ENCODE peak calls at places on chromosomes 7 and 10, in six cellular contexts. One of them, this sample, is unnamed.

GRCh38 chr10:5402798-5403197 is 1.8 kb downstream of the TUBAL3 start:
- DNase-seq in NCI-H1417 treated with DMSO at 0.1 percent for 48 hours: no peak
- DNase-seq in GM23248: no peak
- DNase-seq in GM03348: no peak
- DNase-seq in HepG2: no peak
- DNase-seq in suprapubic skin: no peak
- DNase-seq in this sample: no peak

GRCh38 chr7:17991866-17992648 is 35.6 kb downstream of the PRPS1L1 start:
- DNase-seq in NCI-H1417 treated with DMSO at 0.1 percent for 48 hours: no peak
- DNase-seq in GM23248: peak
- DNase-seq in GM03348: no peak
- DNase-seq in HepG2: no peak
- DNase-seq in suprapubic skin: no peak
- DNase-seq in this sample: no peak

GRCh38 chr7:132076301-132077049 is 499.8 kb downstream of the PLXNA4 start:
- DNase-seq in NCI-H1417 treated with DMSO at 0.1 percent for 48 hours: no peak
- DNase-seq in GM23248: peak
- DNase-seq in GM03348: no peak
- DNase-seq in HepG2: no peak
- DNase-seq in suprapubic skin: no peak
- DNase-seq in this sample: peak

GRCh38 chr7:30985756-30986155 is 22.0 kb downstream of the GHRHR start:
- DNase-seq in NCI-H1417 treated with DMSO at 0.1 percent for 48 hours: no peak
- DNase-seq in GM23248: no peak
- DNase-seq in GM03348: no peak
- DNase-seq in HepG2: no peak
- DNase-seq in suprapubic skin: no peak
- DNase-seq in this sample: no peak

GRCh38 chr10:118754132-118754555 is 626 bp downstream of the CACUL1 start:
- DNase-seq in NCI-H1417 treated with DMSO at 0.1 percent for 48 hours: no peak
- DNase-seq in GM23248: peak
- DNase-seq in GM03348: peak
- DNase-seq in HepG2: peak
- DNase-seq in suprapubic skin: no peak
- DNase-seq in this sample: peak

GRCh38 chr10:14583252-14583651 is 191.4 kb downstream of the FAM107B start:
- DNase-seq in NCI-H1417 treated with DMSO at 0.1 percent for 48 hours: no peak
- DNase-seq in GM23248: no peak
- DNase-seq in GM03348: no peak
- DNase-seq in HepG2: no peak
- DNase-seq in suprapubic skin: no peak
- DNase-seq in this sample: no peak

GRCh38 chr10:96097865-96098264 is 32.2 kb upstream of the ZNF518A start:
- DNase-seq in NCI-H1417 treated with DMSO at 0.1 percent for 48 hours: no peak
- DNase-seq in GM23248: no peak
- DNase-seq in GM03348: no peak
- DNase-seq in HepG2: no peak
- DNase-seq in suprapubic skin: no peak
- DNase-seq in this sample: no peak

GRCh38 chr7:134660961-134661376 is 14.3 kb downstream of the BPGM start:
- DNase-seq in NCI-H1417 treated with DMSO at 0.1 percent for 48 hours: no peak
- DNase-seq in GM23248: peak
- DNase-seq in GM03348: peak
- DNase-seq in HepG2: no peak
- DNase-seq in suprapubic skin: no peak
- DNase-seq in this sample: no peak

GRCh38 chr10:120942806-120943413 is 91.7 kb downstream of the WDR11 start:
- DNase-seq in NCI-H1417 treated with DMSO at 0.1 percent for 48 hours: no peak
- DNase-seq in GM23248: peak
- DNase-seq in GM03348: peak
- DNase-seq in HepG2: peak
- DNase-seq in suprapubic skin: no peak
- DNase-seq in this sample: peak

GRCh38 chr10:73758704-73759511 is 14.7 kb downstream of the SEC24C start:
- DNase-seq in NCI-H1417 treated with DMSO at 0.1 percent for 48 hours: no peak
- DNase-seq in GM23248: no peak
- DNase-seq in GM03348: no peak
- DNase-seq in HepG2: no peak
- DNase-seq in suprapubic skin: no peak
- DNase-seq in this sample: no peak

GRCh38 chr10:3210251-3210650 is 37.7 kb upstream of the PITRM1 start:
- DNase-seq in NCI-H1417 treated with DMSO at 0.1 percent for 48 hours: no peak
- DNase-seq in GM23248: no peak
- DNase-seq in GM03348: no peak
- DNase-seq in HepG2: no peak
- DNase-seq in suprapubic skin: no peak
- DNase-seq in this sample: no peak

GRCh38 chr10:87523731-87524130 is 19.0 kb downstream of the MINPP1 start:
- DNase-seq in NCI-H1417 treated with DMSO at 0.1 percent for 48 hours: no peak
- DNase-seq in GM23248: no peak
- DNase-seq in GM03348: no peak
- DNase-seq in HepG2: no peak
- DNase-seq in suprapubic skin: no peak
- DNase-seq in this sample: no peak

GRCh38 chr7:98276241-98276761 is 5.2 kb upstream of the BRI3 start:
- DNase-seq in NCI-H1417 treated with DMSO at 0.1 percent for 48 hours: no peak
- DNase-seq in GM23248: peak
- DNase-seq in GM03348: peak
- DNase-seq in HepG2: peak
- DNase-seq in suprapubic skin: no peak
- DNase-seq in this sample: no peak

GRCh38 chr7:4650471-4651047 is 31.5 kb upstream of the FOXK1 start:
- DNase-seq in NCI-H1417 treated with DMSO at 0.1 percent for 48 hours: no peak
- DNase-seq in GM23248: peak
- DNase-seq in GM03348: peak
- DNase-seq in HepG2: peak
- DNase-seq in suprapubic skin: no peak
- DNase-seq in this sample: no peak

GRCh38 chr10:22320591-22321155 is at the start of gene BMI1:
- DNase-seq in NCI-H1417 treated with DMSO at 0.1 percent for 48 hours: peak
- DNase-seq in GM23248: peak
- DNase-seq in GM03348: peak
- DNase-seq in HepG2: peak
- DNase-seq in suprapubic skin: peak
- DNase-seq in this sample: no peak

GRCh38 chr7:16637279-16637795 is 8.2 kb downstream of the ANKMY2 start:
- DNase-seq in NCI-H1417 treated with DMSO at 0.1 percent for 48 hours: no peak
- DNase-seq in GM23248: no peak
- DNase-seq in GM03348: no peak
- DNase-seq in HepG2: no peak
- DNase-seq in suprapubic skin: no peak
- DNase-seq in this sample: no peak

GRCh38 chr7:539731-540411 is 20.2 kb upstream of the PDGFA start:
- DNase-seq in NCI-H1417 treated with DMSO at 0.1 percent for 48 hours: no peak
- DNase-seq in GM23248: peak
- DNase-seq in GM03348: no peak
- DNase-seq in HepG2: peak
- DNase-seq in suprapubic skin: no peak
- DNase-seq in this sample: no peak

GRCh38 chr7:101936612-101937231 is 119.3 kb downstream of the CUX1 start:
- DNase-seq in NCI-H1417 treated with DMSO at 0.1 percent for 48 hours: no peak
- DNase-seq in GM23248: peak
- DNase-seq in GM03348: peak
- DNase-seq in HepG2: no peak
- DNase-seq in suprapubic skin: no peak
- DNase-seq in this sample: no peak

GRCh38 chr10:102642553-102643345 is 1.5 kb upstream of the TRIM8 start:
- DNase-seq in NCI-H1417 treated with DMSO at 0.1 percent for 48 hours: no peak
- DNase-seq in GM23248: peak
- DNase-seq in GM03348: peak
- DNase-seq in HepG2: peak
- DNase-seq in suprapubic skin: no peak
- DNase-seq in this sample: peak

GRCh38 chr7:18179058-18179457 is 151.4 kb upstream of the PRPS1L1 start:
- DNase-seq in NCI-H1417 treated with DMSO at 0.1 percent for 48 hours: no peak
- DNase-seq in GM23248: no peak
- DNase-seq in GM03348: no peak
- DNase-seq in HepG2: no peak
- DNase-seq in suprapubic skin: no peak
- DNase-seq in this sample: no peak

GRCh38 chr10:13158401-13158800 is 3.0 kb upstream of the MCM10 start:
- DNase-seq in NCI-H1417 treated with DMSO at 0.1 percent for 48 hours: no peak
- DNase-seq in GM23248: no peak
- DNase-seq in GM03348: no peak
- DNase-seq in HepG2: no peak
- DNase-seq in suprapubic skin: no peak
- DNase-seq in this sample: no peak